ENCODE peak calls at places on chromosomes 16 and 17, in six cellular contexts. Z is RWPE1; L is progenitor cell of endocrine pancreas; Q is endothelial cell; T is CD4-positive, alpha-beta T cell; V is astrocyte. E is an unnamed sample.

GRCh38 chr17:47729486-47729885 is 3.5 kb upstream of the TBX21 start:
- DNase-seq in Z (no peak), T (no peak), V (no peak), Q (no peak), L (no peak), E (no peak)

GRCh38 chr16:87995644-87996043 is 44.4 kb downstream of the BANP start:
- DNase-seq in L (no peak), T (no peak), V (no peak), Q (no peak), Z (no peak), E (no peak)

GRCh38 chr17:46063239-46063638 is 64.2 kb downstream of the STH start:
- DNase-seq in Q (no peak), Z (peak; percentile 85), T (no peak), L (no peak), V (peak; percentile 83), E (peak; percentile 90)

GRCh38 chr16:6382787-6383515 is 949.7 kb upstream of the RBFOX1 start:
- DNase-seq in Z (no peak), L (no peak), Q (no peak), V (no peak), T (no peak), E (no peak)

GRCh38 chr17:35708149-35708548 is 23.3 kb upstream of the RASL10B start:
- DNase-seq in Z (no peak), L (no peak), T (no peak), V (no peak), Q (no peak), E (no peak)

GRCh38 chr17:17612085-17613022 is 20.8 kb upstream of the PEMT start:
- DNase-seq in V (no peak), T (no peak), Q (no peak), Z (no peak), L (no peak), E (no peak)

GRCh38 chr17:77391668-77392375 is 251.1 kb downstream of the SEC14L1 start:
- DNase-seq in T (peak; percentile 52), Q (no peak), Z (no peak), V (peak; percentile 98), L (no peak), E (peak; percentile 97)

GRCh38 chr17:35748323-35748960 is 4.6 kb downstream of the GAS2L2 start:
- DNase-seq in Z (peak; percentile 41), L (no peak), T (no peak), V (no peak), Q (no peak), E (no peak)

GRCh38 chr16:316741-317464 is 33.9 kb downstream of the PDIA2 start:
- DNase-seq in V (no peak), Q (no peak), Z (no peak), L (no peak), T (no peak), E (no peak)

GRCh38 chr17:75367312-75367711 is 38.2 kb downstream of the GRB2 start:
- DNase-seq in Z (peak; percentile 36), T (no peak), V (peak; percentile 65), L (no peak), Q (no peak), E (peak; percentile 32)

GRCh38 chr17:59798111-59798510 is 90.7 kb downstream of the VMP1 start:
- DNase-seq in Z (no peak), Q (no peak), L (no peak), V (no peak), T (no peak), E (no peak)

GRCh38 chr16:14050297-14051027 is 20.7 kb upstream of the MRTFB start:
- DNase-seq in Z (peak; percentile 12), T (no peak), L (peak; percentile 19), Q (peak; percentile 30), V (peak; percentile 17), E (no peak)

GRCh38 chr17:79991924-79992656 is 43.6 kb downstream of the TBC1D16 start:
- DNase-seq in L (no peak), V (no peak), Q (no peak), T (no peak), Z (no peak), E (no peak)

GRCh38 chr17:50285941-50286340 is 11.7 kb downstream of the TMEM92 start:
- DNase-seq in Z (no peak), Q (no peak), V (no peak), L (no peak), T (no peak), E (no peak)

GRCh38 chr17:36921131-36921851 is 16.0 kb upstream of the LHX1 start:
- DNase-seq in V (peak; percentile 72), Z (peak; percentile 98), T (no peak), Q (no peak), L (no peak), E (peak; percentile 9)

GRCh38 chr17:81453712-81454111 is 58.5 kb downstream of the BAHCC1 start:
- DNase-seq in L (no peak), Q (no peak), T (no peak), V (no peak), Z (no peak), E (no peak)

GRCh38 chr17:16001498-16001897 is 1.9 kb downstream of the TTC19 start:
- DNase-seq in L (no peak), Q (no peak), V (no peak), T (no peak), Z (no peak), E (no peak)

GRCh38 chr17:65467156-65467555 is 94.3 kb downstream of the AXIN2 start:
- DNase-seq in Q (no peak), V (no peak), T (no peak), L (no peak), Z (no peak), E (no peak)
- TF ChIP-seq CTCF in Q (no peak), V (no peak), T (no peak), L (no peak), Z (no peak), E (no peak)

GRCh38 chr17:56231693-56232092 is 78.4 kb downstream of the ANKFN1 start:
- DNase-seq in T (no peak), V (no peak), Q (no peak), Z (no peak), L (no peak), E (no peak)
- TF ChIP-seq CTCF in T (no peak), V (no peak), Q (no peak), Z (no peak), L (no peak), E (peak; percentile 47)

DNA sequence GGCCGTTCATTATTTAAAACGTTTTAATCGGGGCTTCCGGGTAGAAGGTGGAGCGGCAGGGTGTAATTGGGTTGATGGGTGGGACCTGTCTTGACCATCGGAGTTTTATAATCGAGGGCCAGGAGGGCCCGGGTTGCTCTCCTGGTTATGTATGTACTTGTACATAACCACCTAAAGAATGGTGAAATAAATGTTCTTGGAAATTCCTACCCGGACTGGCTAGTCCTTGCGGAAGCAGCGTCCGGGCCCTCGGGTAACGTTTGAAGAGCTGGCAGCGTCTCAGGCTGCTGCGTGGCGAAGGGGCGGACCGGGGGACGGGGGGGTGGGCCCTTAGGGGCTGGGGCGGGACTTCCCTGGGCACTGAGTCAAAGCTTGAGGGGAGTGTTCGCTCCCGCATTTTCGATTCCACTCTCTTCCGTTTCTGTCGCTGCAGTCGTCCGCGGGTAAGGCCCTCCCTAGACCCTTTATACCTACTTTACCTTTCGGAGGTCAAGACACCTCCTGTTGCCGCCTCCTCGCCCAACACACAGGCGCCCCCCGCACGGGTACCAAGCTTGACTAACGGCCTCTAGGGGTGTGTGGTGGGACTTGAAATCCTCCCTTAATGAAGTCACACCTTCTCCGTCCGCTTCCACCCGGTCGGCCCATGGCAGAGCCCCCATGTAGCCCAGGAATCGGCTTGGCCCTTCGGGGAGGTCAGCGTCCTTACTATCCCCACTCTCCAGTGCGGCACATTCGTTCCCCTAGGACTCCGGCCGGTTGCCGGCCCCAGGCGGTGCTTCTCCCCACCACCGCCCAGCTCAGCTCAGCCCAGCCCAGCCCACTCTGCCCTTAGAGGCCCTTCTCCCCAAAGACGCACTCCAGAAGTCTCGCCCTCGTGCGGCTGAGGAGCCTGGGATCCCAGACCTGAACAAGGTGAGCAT is at the start of gene TMEM106A:
- DNase-seq in V (peak; percentile 75), Z (peak; percentile 95), Q (peak; percentile 62), L (peak; percentile 32), T (peak; percentile 69), E (peak; percentile 80)
- TF ChIP-seq CTCF in V (peak; percentile 19), Z (peak; percentile 16), Q (peak; percentile 24), L (peak; percentile 50), T (peak; percentile 61), E (peak; percentile 52)

GRCh38 chr17:7327501-7327900 is 1.6 kb downstream of the NEURL4 start:
- DNase-seq in T (no peak), Z (no peak), L (no peak), Q (no peak), V (no peak), E (no peak)

GRCh38 chr17:7328009-7328408 is 1.1 kb downstream of the NEURL4 start:
- DNase-seq in L (no peak), Z (no peak), V (no peak), Q (no peak), T (no peak), E (no peak)

GRCh38 chr17:7328840-7329359 is at the start of gene NEURL4:
- DNase-seq in Z (peak; percentile 34), Q (no peak), L (peak; percentile 37), V (no peak), T (no peak), E (no peak)

GRCh38 chr17:7330099-7331015 is 1.2 kb upstream of the NEURL4 start:
- DNase-seq in Q (peak; percentile 71), V (peak; percentile 68), L (peak; percentile 64), T (peak; percentile 67), Z (peak; percentile 94), E (peak; percentile 68)

GRCh38 chr17:7329360-7330098 is 394 bp upstream of the NEURL4 start:
- DNase-seq in L (peak; percentile 95), T (peak; percentile 94), V (peak; percentile 100), Z (peak; percentile 98), Q (peak; percentile 92), E (peak; percentile 99)
- TF ChIP-seq CTCF in L (peak; percentile 16), T (no peak), V (no peak), Z (no peak), Q (no peak), E (peak; percentile 58)

GRCh38 chr16:85333744-85334640 is 221.7 kb upstream of the CIBAR2 start:
- DNase-seq in Z (no peak), L (no peak), Q (no peak), T (no peak), V (no peak), E (no peak)
- TF ChIP-seq CTCF in Z (no peak), L (no peak), Q (no peak), T (no peak), V (no peak), E (peak; percentile 6)

E was measured in HFFc6.